ENCODE peak calls at places on chromosomes 7 and 10, in four cellular contexts. S, V, Q and I are unnamed samples.

GRCh38 chr7:47513741-47514241 is 68.1 kb downstream of the TNS3 start:
- DNase-seq in S (peak), V (no peak), Q (no peak), I (no peak)

GRCh38 chr7:22452142-22452763 is 47.7 kb downstream of the STEAP1B start:
- DNase-seq in S (no peak), Q (peak), V (peak), I (peak)

GRCh38 chr10:116634126-116634975 is 13.6 kb downstream of the PNLIPRP2 start:
- DNase-seq in Q (no peak), V (no peak), S (no peak), I (no peak)

GRCh38 chr10:121553861-121554264 is 44.4 kb downstream of the FGFR2 start:
- DNase-seq in S (no peak), V (no peak), Q (no peak), I (no peak)

GRCh38 chr10:48684792-48685651 is at the start of gene WDFY4:
- DNase-seq in Q (no peak), V (no peak), S (no peak), I (no peak)

GRCh38 chr7:86645174-86645566 is 1.5 kb downstream of the GRM3 start:
- DNase-seq in Q (no peak), V (no peak), S (no peak), I (peak)

GRCh38 chr10:14553434-14553833 is 221.3 kb downstream of the FAM107B start:
- DNase-seq in V (no peak), Q (no peak), S (peak), I (peak)

GRCh38 chr10:93566435-93567276 is at the start of gene FFAR4:
- DNase-seq in S (no peak), V (no peak), Q (peak), I (peak)

GRCh38 chr10:64089648-64090047 is 568.4 kb downstream of the REEP3 start:
- DNase-seq in S (no peak), V (no peak), Q (no peak), I (no peak)

GRCh38 chr10:103553743-103554487 is 60.4 kb downstream of the NEURL1 start:
- DNase-seq in Q (no peak), V (no peak), S (no peak), I (no peak)

GRCh38 chr7:129434172-129434845 is at the start of gene STRIP2:
- DNase-seq in V (peak), Q (peak), S (peak), I (peak)

GRCh38 chr10:67550042-67550441 is 146.0 kb downstream of the CTNNA3 start:
- DNase-seq in V (no peak), S (peak), Q (no peak), I (no peak)

GRCh38 chr10:126393076-126393475 is 4.8 kb upstream of the ADAM12 start:
- DNase-seq in S (no peak), Q (no peak), V (no peak), I (no peak)

DNA sequence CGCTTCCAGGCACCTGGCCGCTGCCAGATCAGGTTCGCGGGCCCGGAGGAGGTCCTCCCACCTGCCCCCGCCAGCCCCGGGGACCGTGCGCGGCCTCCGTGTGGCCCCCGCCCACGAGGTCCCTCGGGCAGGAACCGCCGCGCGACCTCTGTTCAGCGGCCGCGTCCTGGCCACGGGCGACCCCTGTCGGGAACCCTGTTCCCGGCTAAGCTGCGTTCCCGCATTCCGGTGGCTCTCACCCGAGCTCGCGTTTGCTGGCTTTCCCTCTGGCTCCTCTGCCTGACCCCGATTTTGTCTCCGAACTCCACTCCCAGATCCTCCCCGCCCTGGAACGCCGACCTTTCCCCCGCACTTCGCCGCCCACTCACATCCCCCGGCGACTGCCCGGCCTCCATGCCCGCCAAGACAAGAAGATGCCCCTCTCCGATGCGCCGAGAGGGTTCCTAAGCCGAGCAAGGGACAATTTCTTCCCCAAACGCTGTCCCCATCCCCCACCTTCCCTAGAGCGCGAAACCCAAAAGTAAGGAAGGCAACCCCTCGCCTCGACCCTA is 2.3 kb downstream of the SFMBT2 start:
- DNase-seq in V (no peak), Q (peak), S (peak), I (peak)
- H2BK15ac ChIP-seq in V (no peak), Q (no peak), S (no peak), I (no peak)

GRCh38 chr10:109773288-109773687 is 150.0 kb downstream of the XPNPEP1 start:
- DNase-seq in S (no peak), Q (no peak), V (no peak), I (no peak)

GRCh38 chr10:109778993-109779392 is 144.3 kb downstream of the XPNPEP1 start:
- DNase-seq in Q (no peak), S (no peak), V (no peak), I (no peak)

GRCh38 chr10:109770000-109770399 is 153.3 kb downstream of the XPNPEP1 start:
- DNase-seq in Q (no peak), V (no peak), S (no peak), I (no peak)

GRCh38 chr10:109773818-109774440 is 149.4 kb downstream of the XPNPEP1 start:
- DNase-seq in S (peak), Q (no peak), V (no peak), I (peak)
- H3K56ac ChIP-seq in S (no peak), Q (no peak), V (no peak), I (no peak)

GRCh38 chr7:1175597-1175966 is 15.6 kb upstream of the ZFAND2A start:
- DNase-seq in Q (no peak), V (no peak), S (no peak), I (no peak)

GRCh38 chr7:1175967-1176851 is 16.2 kb upstream of the ZFAND2A start:
- DNase-seq in S (peak), Q (peak), V (no peak), I (peak)

GRCh38 chr7:1174881-1175596 is 15.0 kb upstream of the ZFAND2A start:
- DNase-seq in S (no peak), Q (no peak), V (no peak), I (no peak)

GRCh38 chr7:1172666-1173523 is 12.9 kb upstream of the ZFAND2A start:
- DNase-seq in S (no peak), Q (no peak), V (no peak), I (no peak)

GRCh38 chr7:1176891-1177373 is 16.9 kb upstream of the ZFAND2A start:
- DNase-seq in Q (peak), S (peak), V (no peak), I (peak)
- H2BK15ac ChIP-seq in Q (no peak), S (no peak), V (no peak), I (no peak)

GRCh38 chr7:20722941-20723340 is 63.7 kb downstream of the SP8 start:
- DNase-seq in V (no peak), S (no peak), Q (no peak), I (no peak)
- H3K56ac ChIP-seq in V (no peak), S (no peak), Q (no peak), I (no peak)